ENCODE peak calls at places on chromosome 7, in six cellular contexts. One of them, this sample, is unnamed.
A peak's percentile ranks its signal among the peaks of the same experiment; 100 is the strongest.

GRCh38 chr7:4241791-4242190 is 440.3 kb upstream of the FOXK1 start:
- DNase-seq in CD8-positive, alpha-beta T cell: no peak
- DNase-seq in cardiac muscle cell: no peak
- DNase-seq in body of pancreas: no peak
- DNase-seq in H1: no peak
- DNase-seq in A549: peak; percentile 16
- DNase-seq in this sample: no peak

GRCh38 chr7:7761340-7761973 is 43.0 kb upstream of the RPA3 start:
- DNase-seq in CD8-positive, alpha-beta T cell: no peak
- DNase-seq in cardiac muscle cell: peak; percentile 63
- DNase-seq in body of pancreas: no peak
- DNase-seq in H1: no peak
- DNase-seq in A549: peak; percentile 60
- DNase-seq in this sample: peak; percentile 55

GRCh38 chr7:24958399-24958798 is 21.6 kb downstream of the OSBPL3 start:
- DNase-seq in CD8-positive, alpha-beta T cell: no peak
- DNase-seq in cardiac muscle cell: no peak
- DNase-seq in body of pancreas: no peak
- DNase-seq in H1: no peak
- DNase-seq in A549: no peak
- DNase-seq in this sample: no peak

GRCh38 chr7:2629740-2630681 is 1.8 kb upstream of the TTYH3 start:
- DNase-seq in CD8-positive, alpha-beta T cell: no peak
- DNase-seq in cardiac muscle cell: peak; percentile 45
- DNase-seq in body of pancreas: peak; percentile 45
- DNase-seq in H1: no peak
- DNase-seq in A549: peak; percentile 41
- DNase-seq in this sample: no peak

GRCh38 chr7:57867884-57868701 is 418.1 kb downstream of the ZNF716 start:
- DNase-seq in CD8-positive, alpha-beta T cell: no peak
- DNase-seq in cardiac muscle cell: peak; percentile 14
- DNase-seq in body of pancreas: peak; percentile 57
- DNase-seq in H1: no peak
- DNase-seq in A549: peak; percentile 10
- DNase-seq in this sample: no peak

GRCh38 chr7:100559127-100559526 is 14.6 kb downstream of the SAP25 start:
- DNase-seq in CD8-positive, alpha-beta T cell: no peak
- DNase-seq in cardiac muscle cell: no peak
- DNase-seq in body of pancreas: no peak
- DNase-seq in H1: no peak
- DNase-seq in A549: no peak
- DNase-seq in this sample: no peak

GRCh38 chr7:132901241-132901640 is 180.6 kb downstream of the CHCHD3 start:
- DNase-seq in CD8-positive, alpha-beta T cell: no peak
- DNase-seq in cardiac muscle cell: no peak
- DNase-seq in body of pancreas: no peak
- DNase-seq in H1: no peak
- DNase-seq in A549: no peak
- DNase-seq in this sample: no peak

GRCh38 chr7:5339949-5340348 is 57.2 kb downstream of the SLC29A4 start:
- DNase-seq in CD8-positive, alpha-beta T cell: no peak
- DNase-seq in cardiac muscle cell: no peak
- DNase-seq in body of pancreas: no peak
- DNase-seq in H1: no peak
- DNase-seq in A549: no peak
- DNase-seq in this sample: no peak

GRCh38 chr7:151115836-151116418 is 29.7 kb downstream of the AGAP3 start:
- DNase-seq in CD8-positive, alpha-beta T cell: no peak
- DNase-seq in cardiac muscle cell: no peak
- DNase-seq in body of pancreas: peak; percentile 77
- DNase-seq in H1: no peak
- DNase-seq in A549: no peak
- DNase-seq in this sample: peak; percentile 30

GRCh38 chr7:28432105-28432504 is 19.8 kb downstream of the CREB5 start:
- DNase-seq in CD8-positive, alpha-beta T cell: no peak
- DNase-seq in cardiac muscle cell: peak; percentile 2
- DNase-seq in body of pancreas: peak; percentile 10
- DNase-seq in H1: no peak
- DNase-seq in A549: no peak
- DNase-seq in this sample: no peak

GRCh38 chr7:112449353-112449752 is 907 bp upstream of the IFRD1 start:
- DNase-seq in CD8-positive, alpha-beta T cell: peak; percentile 13
- DNase-seq in cardiac muscle cell: no peak
- DNase-seq in body of pancreas: peak; percentile 66
- DNase-seq in H1: no peak
- DNase-seq in A549: peak; percentile 24
- DNase-seq in this sample: no peak

GRCh38 chr7:47786557-47787248 is 161.6 kb downstream of the PKD1L1 start:
- DNase-seq in CD8-positive, alpha-beta T cell: no peak
- DNase-seq in cardiac muscle cell: peak; percentile 99
- DNase-seq in body of pancreas: peak; percentile 49
- DNase-seq in H1: peak; percentile 57
- DNase-seq in A549: peak; percentile 100
- DNase-seq in this sample: peak; percentile 66

GRCh38 chr7:73648593-73649332 is 18.9 kb upstream of the VPS37D start:
- DNase-seq in CD8-positive, alpha-beta T cell: no peak
- DNase-seq in cardiac muscle cell: no peak
- DNase-seq in body of pancreas: no peak
- DNase-seq in H1: no peak
- DNase-seq in A549: no peak
- DNase-seq in this sample: no peak

GRCh38 chr7:154415709-154416399 is 363.7 kb downstream of the DPP6 start:
- DNase-seq in CD8-positive, alpha-beta T cell: no peak
- DNase-seq in cardiac muscle cell: no peak
- DNase-seq in body of pancreas: no peak
- DNase-seq in H1: no peak
- DNase-seq in A549: no peak
- DNase-seq in this sample: no peak

GRCh38 chr7:154412105-154412504 is 359.9 kb downstream of the DPP6 start:
- DNase-seq in CD8-positive, alpha-beta T cell: no peak
- DNase-seq in cardiac muscle cell: no peak
- DNase-seq in body of pancreas: no peak
- DNase-seq in H1: no peak
- DNase-seq in A549: no peak
- DNase-seq in this sample: no peak

GRCh38 chr7:154419344-154419743 is 367.1 kb downstream of the DPP6 start:
- DNase-seq in CD8-positive, alpha-beta T cell: no peak
- DNase-seq in cardiac muscle cell: no peak
- DNase-seq in body of pancreas: no peak
- DNase-seq in H1: no peak
- DNase-seq in A549: no peak
- DNase-seq in this sample: no peak

DNA sequence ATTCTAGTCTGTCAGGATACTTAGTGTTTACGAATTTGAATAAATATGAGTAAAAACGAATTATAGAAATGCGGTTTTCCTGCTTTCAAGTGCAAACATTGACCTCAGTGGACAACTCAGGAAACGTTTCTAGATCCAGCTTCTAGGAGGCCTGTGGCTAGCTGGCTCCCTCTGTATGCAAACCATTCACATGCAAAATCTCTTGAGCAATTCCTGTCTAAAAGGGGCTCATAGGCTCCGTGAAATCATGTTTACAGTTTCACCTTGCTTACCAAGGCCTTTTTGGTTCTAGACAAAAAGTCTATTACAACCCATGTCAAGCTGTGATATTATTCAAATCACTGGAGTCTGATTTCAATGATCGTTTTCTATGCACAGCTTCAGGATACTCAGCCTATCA is 364.5 kb downstream of the DPP6 start:
- DNase-seq in CD8-positive, alpha-beta T cell: no peak
- DNase-seq in cardiac muscle cell: no peak
- DNase-seq in body of pancreas: no peak
- DNase-seq in H1: no peak
- DNase-seq in A549: no peak
- DNase-seq in this sample: no peak
- H3K4me3 ChIP-seq in CD8-positive, alpha-beta T cell: no peak overlapping the region
- H3K4me3 ChIP-seq in cardiac muscle cell: no peak overlapping the region
- H3K4me3 ChIP-seq in body of pancreas: no peak overlapping the region
- H3K4me3 ChIP-seq in H1: no peak overlapping the region
- H3K4me3 ChIP-seq in A549: no peak overlapping the region
- H3K4me3 ChIP-seq in this sample: no peak overlapping the region

GRCh38 chr7:135940077-135941075 is 36.8 kb downstream of the MTPN start:
- DNase-seq in CD8-positive, alpha-beta T cell: no peak
- DNase-seq in cardiac muscle cell: no peak
- DNase-seq in body of pancreas: no peak
- DNase-seq in H1: no peak
- DNase-seq in A549: no peak
- DNase-seq in this sample: no peak

GRCh38 chr7:135938563-135938962 is 38.6 kb downstream of the MTPN start:
- DNase-seq in CD8-positive, alpha-beta T cell: no peak
- DNase-seq in cardiac muscle cell: no peak
- DNase-seq in body of pancreas: no peak
- DNase-seq in H1: no peak
- DNase-seq in A549: no peak
- DNase-seq in this sample: no peak

GRCh38 chr7:135936497-135937217 is 40.5 kb downstream of the MTPN start:
- DNase-seq in CD8-positive, alpha-beta T cell: no peak
- DNase-seq in cardiac muscle cell: no peak
- DNase-seq in body of pancreas: no peak
- DNase-seq in H1: no peak
- DNase-seq in A549: no peak
- DNase-seq in this sample: no peak

GRCh38 chr7:135938086-135938485 is 39.1 kb downstream of the MTPN start:
- DNase-seq in CD8-positive, alpha-beta T cell: no peak
- DNase-seq in cardiac muscle cell: no peak
- DNase-seq in body of pancreas: no peak
- DNase-seq in H1: no peak
- DNase-seq in A549: no peak
- DNase-seq in this sample: no peak

GRCh38 chr7:135939268-135939667 is 37.9 kb downstream of the MTPN start:
- DNase-seq in CD8-positive, alpha-beta T cell: no peak
- DNase-seq in cardiac muscle cell: no peak
- DNase-seq in body of pancreas: no peak
- DNase-seq in H1: no peak
- DNase-seq in A549: no peak
- DNase-seq in this sample: no peak
- H3K4me1 ChIP-seq in CD8-positive, alpha-beta T cell: peaks cover 20% of the 10 kb centered on the region
- H3K4me1 ChIP-seq in cardiac muscle cell: peaks cover 86% of the 10 kb centered on the region
- H3K4me1 ChIP-seq in body of pancreas: peaks cover 16% of the 10 kb centered on the region
- H3K4me1 ChIP-seq in H1: peaks cover 4% of the 10 kb centered on the region
- H3K4me1 ChIP-seq in A549: peaks cover 7% of the 10 kb centered on the region
- H3K4me1 ChIP-seq in this sample: peaks cover 14% of the 10 kb centered on the region

GRCh38 chr7:106775975-106776607 is 89.0 kb upstream of the PIK3CG start:
- DNase-seq in CD8-positive, alpha-beta T cell: no peak
- DNase-seq in cardiac muscle cell: no peak
- DNase-seq in body of pancreas: no peak
- DNase-seq in H1: no peak
- DNase-seq in A549: no peak
- DNase-seq in this sample: no peak

GRCh38 chr7:106775552-106775936 is 89.5 kb upstream of the PIK3CG start:
- DNase-seq in CD8-positive, alpha-beta T cell: no peak
- DNase-seq in cardiac muscle cell: peak; percentile 74
- DNase-seq in body of pancreas: no peak
- DNase-seq in H1: no peak
- DNase-seq in A549: peak; percentile 75
- DNase-seq in this sample: no peak

GRCh38 chr7:106773228-106773627 is 91.9 kb upstream of the PIK3CG start:
- DNase-seq in CD8-positive, alpha-beta T cell: no peak
- DNase-seq in cardiac muscle cell: no peak
- DNase-seq in body of pancreas: no peak
- DNase-seq in H1: no peak
- DNase-seq in A549: peak; percentile 31
- DNase-seq in this sample: no peak

GRCh38 chr7:106774213-106774767 is 90.8 kb upstream of the PIK3CG start:
- DNase-seq in CD8-positive, alpha-beta T cell: no peak
- DNase-seq in cardiac muscle cell: no peak
- DNase-seq in body of pancreas: no peak
- DNase-seq in H1: no peak
- DNase-seq in A549: no peak
- DNase-seq in this sample: no peak

GRCh38 chr7:106774768-106775551 is 90.1 kb upstream of the PIK3CG start:
- DNase-seq in CD8-positive, alpha-beta T cell: no peak
- DNase-seq in cardiac muscle cell: peak; percentile 86
- DNase-seq in body of pancreas: no peak
- DNase-seq in H1: no peak
- DNase-seq in A549: peak; percentile 94
- DNase-seq in this sample: peak; percentile 46
- H3K27ac ChIP-seq in CD8-positive, alpha-beta T cell: no peak overlapping the region
- H3K27ac ChIP-seq in cardiac muscle cell: no peak overlapping the region
- H3K27ac ChIP-seq in body of pancreas: no peak overlapping the region
- H3K27ac ChIP-seq in H1: no peak overlapping the region
- H3K27ac ChIP-seq in A549: peak overlapping the region; percentile 92
- H3K27ac ChIP-seq in this sample: no peak overlapping the region

DNA sequence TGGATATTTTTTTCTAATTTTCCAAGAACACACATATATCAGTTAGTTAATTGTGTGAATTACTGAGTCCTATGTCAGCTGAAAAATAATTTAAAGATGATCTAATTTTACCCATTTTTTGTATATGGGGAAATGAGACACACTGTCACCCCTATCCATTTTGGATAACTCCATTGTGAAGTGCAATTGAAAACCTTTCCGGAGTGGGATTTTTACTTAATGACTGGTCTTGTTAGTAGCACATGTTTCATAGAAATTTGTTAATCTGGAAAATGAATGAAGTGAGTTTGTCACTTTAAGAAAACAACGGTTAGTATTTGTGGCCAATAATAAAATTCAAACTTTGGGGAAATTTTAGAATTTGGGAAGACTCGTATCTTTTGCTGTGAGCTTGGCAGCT is 2.0 kb downstream of the GARS1 start:
- DNase-seq in CD8-positive, alpha-beta T cell: no peak
- DNase-seq in cardiac muscle cell: no peak
- DNase-seq in body of pancreas: no peak
- DNase-seq in H1: no peak
- DNase-seq in A549: no peak
- DNase-seq in this sample: no peak
- H3K4me3 ChIP-seq in CD8-positive, alpha-beta T cell: no peak overlapping the region
- H3K4me3 ChIP-seq in cardiac muscle cell: peak overlapping the region; percentile 90
- H3K4me3 ChIP-seq in body of pancreas: no peak overlapping the region
- H3K4me3 ChIP-seq in H1: peak overlapping the region; percentile 94
- H3K4me3 ChIP-seq in A549: peak overlapping the region; percentile 82
- H3K4me3 ChIP-seq in this sample: peak overlapping the region; percentile 97

DNA sequence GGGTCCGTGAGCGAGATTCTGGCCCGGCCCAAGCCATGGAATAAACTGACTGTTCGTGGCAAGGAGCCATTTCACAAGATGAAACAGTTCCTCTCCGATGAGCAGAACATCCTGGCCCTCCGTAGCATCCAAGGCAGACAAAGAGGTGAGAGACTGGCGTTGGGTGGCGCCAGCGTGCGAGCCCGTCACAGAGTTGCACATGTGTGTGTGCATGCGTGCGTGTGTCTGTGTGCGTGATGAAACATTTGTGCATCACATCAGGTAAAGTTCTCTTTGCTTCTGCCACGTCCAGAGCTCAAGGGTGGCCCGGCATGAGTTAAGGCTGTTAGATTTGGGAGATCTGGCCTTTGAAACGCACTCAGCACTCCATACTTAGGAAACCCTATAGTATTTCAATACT is 89.5 kb upstream of the SH2B2 start:
- DNase-seq in CD8-positive, alpha-beta T cell: no peak
- DNase-seq in cardiac muscle cell: no peak
- DNase-seq in body of pancreas: no peak
- DNase-seq in H1: no peak
- DNase-seq in A549: no peak
- DNase-seq in this sample: no peak
- H3K4me1 ChIP-seq in CD8-positive, alpha-beta T cell: no peaks in the 10 kb centered on the region
- H3K4me1 ChIP-seq in cardiac muscle cell: no peaks in the 10 kb centered on the region
- H3K4me1 ChIP-seq in body of pancreas: no peaks in the 10 kb centered on the region
- H3K4me1 ChIP-seq in H1: no peaks in the 10 kb centered on the region
- H3K4me1 ChIP-seq in A549: no peaks in the 10 kb centered on the region
- H3K4me1 ChIP-seq in this sample: peaks cover 9% of the 10 kb centered on the region

This sample was measured in A673.